ENCODE peak calls at places on chromosomes 7 and 10, in ten cellular contexts. D, I, Q, R, E, X, S, W, C and T are unnamed samples.

GRCh38 chr10:109934958-109935793 is 11.9 kb upstream of the XPNPEP1 start:
- DNase-seq in D (no peak), I (peak), Q (no peak), R (peak), E (no peak), X (no peak), S (no peak), W (no peak), C (peak), T (no peak)

GRCh38 chr7:32218741-32219283 is 148.6 kb upstream of the PDE1C start:
- DNase-seq in D (no peak), I (no peak), Q (no peak), R (no peak), E (no peak), X (no peak), S (peak), W (no peak), C (no peak), T (no peak)

GRCh38 chr7:6248581-6248980 is 23.8 kb downstream of the CYTH3 start:
- DNase-seq in D (peak), I (no peak), Q (no peak), R (no peak), E (no peak), X (no peak), S (no peak), W (no peak), C (peak), T (no peak)

GRCh38 chr7:78437118-78437517 is 638.5 kb downstream of the PHTF2 start:
- DNase-seq in D (no peak), I (no peak), Q (no peak), R (no peak), E (no peak), X (no peak), S (no peak), W (no peak), C (peak), T (no peak)

GRCh38 chr10:33377658-33378025 is 43.2 kb upstream of the NRP1 start:
- DNase-seq in D (no peak), I (no peak), Q (no peak), R (no peak), E (no peak), X (no peak), S (no peak), W (no peak), C (peak), T (no peak)

GRCh38 chr10:124045794-124046355 is 47.5 kb downstream of the CHST15 start:
- DNase-seq in D (no peak), I (no peak), Q (no peak), R (no peak), E (no peak), X (no peak), S (no peak), W (no peak), C (no peak), T (no peak)

GRCh38 chr7:20033621-20034200 is 183.5 kb downstream of the MACC1 start:
- DNase-seq in D (no peak), I (no peak), Q (no peak), R (no peak), E (no peak), X (no peak), S (no peak), W (no peak), C (peak), T (no peak)

GRCh38 chr7:150631866-150632864 is at the start of gene GIMAP6:
- DNase-seq in D (no peak), I (peak), Q (peak), R (no peak), E (no peak), X (no peak), S (no peak), W (no peak), C (no peak), T (no peak)

GRCh38 chr7:21300692-21301091 is 127.2 kb upstream of the SP4 start:
- DNase-seq in D (no peak), I (no peak), Q (no peak), R (no peak), E (no peak), X (peak), S (no peak), W (peak), C (no peak), T (no peak)

GRCh38 chr7:55521543-55522267 is 50.6 kb downstream of the VOPP1 start:
- DNase-seq in D (no peak), I (no peak), Q (no peak), R (no peak), E (no peak), X (no peak), S (no peak), W (no peak), C (no peak), T (no peak)

GRCh38 chr10:78821052-78821451 is 247.7 kb upstream of the ZMIZ1 start:
- DNase-seq in D (no peak), I (no peak), Q (no peak), R (no peak), E (no peak), X (no peak), S (no peak), W (no peak), C (no peak), T (no peak)

GRCh38 chr10:21498416-21498815 is 27.1 kb downstream of the SKIDA1 start:
- DNase-seq in D (no peak), I (no peak), Q (no peak), R (no peak), E (no peak), X (no peak), S (no peak), W (no peak), C (no peak), T (no peak)

GRCh38 chr10:36057180-36057579 is 415.1 kb upstream of the FZD8 start:
- DNase-seq in D (no peak), I (no peak), Q (no peak), R (no peak), E (no peak), X (no peak), S (no peak), W (no peak), C (peak), T (no peak)

GRCh38 chr7:131074043-131074442 is 253.6 kb upstream of the MKLN1 start:
- DNase-seq in D (no peak), I (no peak), Q (no peak), R (no peak), E (no peak), X (no peak), S (no peak), W (no peak), C (no peak), T (no peak)

GRCh38 chr7:155258233-155258575 is 39.5 kb upstream of the INSIG1 start:
- DNase-seq in D (peak), I (no peak), Q (no peak), R (no peak), E (no peak), X (no peak), S (no peak), W (no peak), C (peak), T (no peak)

GRCh38 chr10:96138102-96138501 is 8.0 kb downstream of the ZNF518A start:
- DNase-seq in D (no peak), I (no peak), Q (peak), R (no peak), E (no peak), X (no peak), S (no peak), W (no peak), C (no peak), T (no peak)

GRCh38 chr7:138468244-138469123 is 8.4 kb downstream of the TRIM24 start:
- DNase-seq in D (no peak), I (no peak), Q (no peak), R (no peak), E (no peak), X (no peak), S (no peak), W (no peak), C (no peak), T (no peak)

GRCh38 chr10:71272122-71272771 is 46.8 kb upstream of the SLC29A3 start:
- DNase-seq in D (no peak), I (no peak), Q (no peak), R (no peak), E (no peak), X (no peak), S (no peak), W (no peak), C (peak), T (no peak)

GRCh38 chr10:43222296-43222695 is 44.6 kb downstream of the RASGEF1A start:
- DNase-seq in D (no peak), I (no peak), Q (no peak), R (no peak), E (no peak), X (no peak), S (no peak), W (no peak), C (no peak), T (no peak)

GRCh38 chr10:5518143-5518542 is 6.6 kb upstream of the CALML3 start:
- DNase-seq in D (no peak), I (no peak), Q (no peak), R (no peak), E (no peak), X (no peak), S (no peak), W (peak), C (no peak), T (no peak)

GRCh38 chr10:22740180-22740579 is 25.8 kb upstream of the PIP4K2A start:
- DNase-seq in D (no peak), I (no peak), Q (no peak), R (no peak), E (no peak), X (no peak), S (no peak), W (no peak), C (peak), T (no peak)

GRCh38 chr7:22121702-22122474 is 176.2 kb upstream of the CDCA7L start:
- DNase-seq in D (no peak), I (peak), Q (no peak), R (peak), E (no peak), X (no peak), S (no peak), W (no peak), C (no peak), T (no peak)

GRCh38 chr7:102811942-102812678 is 63.3 kb downstream of the FAM185A start:
- DNase-seq in D (no peak), I (no peak), Q (no peak), R (no peak), E (no peak), X (no peak), S (no peak), W (no peak), C (no peak), T (no peak)